ENCODE peak calls at places on chromosomes 16 and 17, in five cellular contexts. One of them, this sample, is unnamed.

GRCh38 chr17:15231851-15232516 is 33.1 kb downstream of the PMP22 start:
- DNase-seq in stomach: no peak
- DNase-seq in A549: no peak
- DNase-seq in NB4: no peak
- DNase-seq in breast epithelium: no peak
- DNase-seq in this sample: no peak

GRCh38 chr16:75238853-75239371 is 12.5 kb downstream of the BCAR1 start:
- DNase-seq in stomach: no peak
- DNase-seq in A549: no peak
- DNase-seq in NB4: no peak
- DNase-seq in breast epithelium: no peak
- DNase-seq in this sample: no peak

GRCh38 chr16:7345423-7345822 is 12.8 kb downstream of the RBFOX1 start:
- DNase-seq in stomach: no peak
- DNase-seq in A549: no peak
- DNase-seq in NB4: no peak
- DNase-seq in breast epithelium: no peak
- DNase-seq in this sample: no peak

GRCh38 chr16:87127061-87127765 is 190.0 kb downstream of the C16orf95 start:
- DNase-seq in stomach: no peak
- DNase-seq in A549: no peak
- DNase-seq in NB4: no peak
- DNase-seq in breast epithelium: no peak
- DNase-seq in this sample: no peak

GRCh38 chr17:65249774-65250173 is 112.6 kb downstream of the RGS9 start:
- DNase-seq in stomach: no peak
- DNase-seq in A549: peak
- DNase-seq in NB4: no peak
- DNase-seq in breast epithelium: no peak
- DNase-seq in this sample: no peak

GRCh38 chr17:81090361-81091133 is 55.6 kb downstream of the BAIAP2 start:
- DNase-seq in stomach: peak
- DNase-seq in A549: peak
- DNase-seq in NB4: peak
- DNase-seq in breast epithelium: no peak
- DNase-seq in this sample: peak

GRCh38 chr16:12017583-12017982 is 41.0 kb downstream of the SNX29 start:
- DNase-seq in stomach: no peak
- DNase-seq in A549: no peak
- DNase-seq in NB4: no peak
- DNase-seq in breast epithelium: no peak
- DNase-seq in this sample: no peak

GRCh38 chr17:78184311-78184710 is 2.5 kb downstream of the TK1 start:
- DNase-seq in stomach: peak
- DNase-seq in A549: no peak
- DNase-seq in NB4: no peak
- DNase-seq in breast epithelium: no peak
- DNase-seq in this sample: no peak

GRCh38 chr16:49520684-49521083 is 147.1 kb downstream of the C16orf78 start:
- DNase-seq in stomach: no peak
- DNase-seq in A549: no peak
- DNase-seq in NB4: no peak
- DNase-seq in breast epithelium: no peak
- DNase-seq in this sample: no peak

GRCh38 chr17:4744999-4745969 is 5.6 kb upstream of the CXCL16 start:
- DNase-seq in stomach: no peak
- DNase-seq in A549: no peak
- DNase-seq in NB4: no peak
- DNase-seq in breast epithelium: no peak
- DNase-seq in this sample: no peak
- TF ChIP-seq CTCF in stomach: no peak
- TF ChIP-seq CTCF in A549: no peak
- TF ChIP-seq CTCF in NB4: no peak
- TF ChIP-seq CTCF in breast epithelium: no peak
- TF ChIP-seq CTCF in this sample: no peak

GRCh38 chr17:12990041-12990808 is 27.6 kb downstream of the ELAC2 start:
- DNase-seq in stomach: peak
- DNase-seq in A549: no peak
- DNase-seq in NB4: peak
- DNase-seq in breast epithelium: no peak
- DNase-seq in this sample: no peak
- TF ChIP-seq POLR2A in stomach: no peak
- TF ChIP-seq POLR2A in A549: peak
- TF ChIP-seq POLR2A in NB4: no peak
- TF ChIP-seq POLR2A in breast epithelium: no peak
- TF ChIP-seq POLR2A in this sample: no peak

DNA sequence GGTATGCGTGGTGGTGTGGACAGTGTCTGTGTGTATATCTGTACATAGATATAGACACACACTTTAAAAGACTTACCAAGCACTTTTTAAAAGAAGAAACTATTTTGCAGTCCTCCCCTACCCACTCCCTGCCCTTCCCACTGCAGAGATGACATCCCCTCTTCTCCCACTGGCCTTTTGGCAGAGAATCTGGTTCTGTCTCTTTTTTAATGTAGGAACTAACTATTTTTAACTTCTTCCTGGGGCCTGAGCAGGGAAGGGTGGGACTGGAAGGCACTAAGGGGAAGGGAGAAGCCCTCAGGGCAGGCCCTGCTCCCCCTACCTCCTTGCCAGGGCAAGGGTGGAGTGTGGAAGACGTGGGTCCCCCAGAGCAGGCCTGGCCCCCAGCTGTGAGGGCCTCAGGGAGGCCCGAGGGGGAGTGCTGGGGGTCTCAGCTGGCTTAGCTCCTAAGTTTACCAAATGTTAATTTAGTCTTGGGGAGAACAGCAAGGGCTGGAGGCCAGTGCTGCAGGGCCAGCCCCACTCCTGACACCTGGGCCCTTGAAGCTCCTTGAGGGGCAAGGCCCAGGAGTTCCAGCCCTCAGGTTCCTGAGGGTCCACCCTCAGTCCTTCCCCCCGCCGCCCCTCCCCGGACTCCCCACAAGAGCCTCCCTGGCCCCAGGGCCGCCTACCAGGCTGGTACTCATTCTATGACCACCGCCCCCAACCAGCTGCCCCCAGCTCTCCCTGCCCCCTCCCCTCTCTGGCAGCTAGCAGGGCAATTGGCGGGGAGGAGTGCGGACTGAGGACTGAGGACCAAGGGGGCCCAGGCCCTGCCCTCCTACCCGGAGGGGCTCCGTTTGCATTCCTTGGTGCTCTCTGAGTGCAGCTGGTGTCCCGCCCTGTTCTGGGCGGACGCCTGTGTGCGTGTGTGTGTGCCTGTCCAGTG is 19.3 kb downstream of the UNC13D start:
- DNase-seq in stomach: no peak
- DNase-seq in A549: no peak
- DNase-seq in NB4: no peak
- DNase-seq in breast epithelium: no peak
- DNase-seq in this sample: no peak
- H3K4me3 ChIP-seq in stomach: no peak
- H3K4me3 ChIP-seq in A549: no peak
- H3K4me3 ChIP-seq in NB4: no peak
- H3K4me3 ChIP-seq in breast epithelium: no peak
- H3K4me3 ChIP-seq in this sample: no peak

GRCh38 chr16:73173396-73173795 is 125.5 kb upstream of the ZFHX3 start:
- DNase-seq in stomach: no peak
- DNase-seq in A549: no peak
- DNase-seq in NB4: no peak
- DNase-seq in breast epithelium: no peak
- DNase-seq in this sample: no peak

GRCh38 chr16:73170587-73170986 is 122.7 kb upstream of the ZFHX3 start:
- DNase-seq in stomach: no peak
- DNase-seq in A549: no peak
- DNase-seq in NB4: no peak
- DNase-seq in breast epithelium: no peak
- DNase-seq in this sample: no peak

GRCh38 chr16:73171380-73171779 is 123.5 kb upstream of the ZFHX3 start:
- DNase-seq in stomach: no peak
- DNase-seq in A549: no peak
- DNase-seq in NB4: no peak
- DNase-seq in breast epithelium: no peak
- DNase-seq in this sample: no peak

GRCh38 chr16:73171901-73172619 is 124.1 kb upstream of the ZFHX3 start:
- DNase-seq in stomach: no peak
- DNase-seq in A549: no peak
- DNase-seq in NB4: no peak
- DNase-seq in breast epithelium: no peak
- DNase-seq in this sample: no peak

GRCh38 chr16:73172621-73173312 is 124.8 kb upstream of the ZFHX3 start:
- DNase-seq in stomach: peak
- DNase-seq in A549: no peak
- DNase-seq in NB4: no peak
- DNase-seq in breast epithelium: peak
- DNase-seq in this sample: peak
- TF ChIP-seq CTCF in stomach: no peak
- TF ChIP-seq CTCF in A549: peak
- TF ChIP-seq CTCF in NB4: no peak
- TF ChIP-seq CTCF in breast epithelium: no peak
- TF ChIP-seq CTCF in this sample: no peak

DNA sequence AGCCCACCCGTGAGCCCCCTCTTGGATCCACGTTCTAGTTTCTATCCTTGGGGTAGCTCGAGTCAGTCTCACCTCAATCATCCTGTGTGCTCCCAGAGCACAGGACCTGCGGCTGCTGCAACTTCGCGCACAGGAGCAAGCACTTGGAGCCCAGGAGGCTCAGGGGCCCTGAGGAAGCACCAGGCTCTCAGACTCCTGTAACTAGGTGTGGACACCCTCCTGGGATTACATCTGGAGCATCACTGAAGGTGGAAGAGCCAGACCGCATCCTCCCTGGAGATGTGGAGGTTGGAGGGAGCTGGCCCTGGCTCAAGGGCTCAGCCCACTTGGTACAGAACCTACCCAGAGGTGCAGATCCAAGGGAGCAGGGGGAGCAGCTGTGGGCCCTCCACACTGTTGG is 2.7 kb downstream of the HBQ1 start:
- DNase-seq in stomach: no peak
- DNase-seq in A549: no peak
- DNase-seq in NB4: no peak
- DNase-seq in breast epithelium: no peak
- DNase-seq in this sample: no peak
- TF ChIP-seq POLR2A in stomach: no peak
- TF ChIP-seq POLR2A in A549: no peak
- TF ChIP-seq POLR2A in NB4: no peak
- TF ChIP-seq POLR2A in breast epithelium: no peak
- TF ChIP-seq POLR2A in this sample: no peak

GRCh38 chr16:165218-165538 is 600 bp upstream of the HBM start:
- DNase-seq in stomach: no peak
- DNase-seq in A549: no peak
- DNase-seq in NB4: no peak
- DNase-seq in breast epithelium: no peak
- DNase-seq in this sample: no peak
- H3K4me3 ChIP-seq in stomach: peak
- H3K4me3 ChIP-seq in A549: peak
- H3K4me3 ChIP-seq in NB4: no peak
- H3K4me3 ChIP-seq in breast epithelium: no peak
- H3K4me3 ChIP-seq in this sample: no peak

This sample was measured in lower leg skin.